ENCODE peak calls at places on chromosomes 2 and 18, in four cellular contexts. K is RWPE1, Z is ovary, M is psoas muscle. N is an unnamed sample.

GRCh38 chr2:152493417-152493816 is 158.4 kb downstream of the FMNL2 start:
- DNase-seq in K (no peak), Z (no peak), M (no peak), N (no peak)

GRCh38 chr18:53757346-53757745 is 467.1 kb downstream of the MBD2 start:
- DNase-seq in K (no peak), Z (no peak), M (no peak), N (no peak)

GRCh38 chr2:233976087-233976486 is 58.9 kb downstream of the TRPM8 start:
- DNase-seq in K (no peak), Z (no peak), M (no peak), N (no peak)

GRCh38 chr18:4640349-4641012 is 185.4 kb upstream of the DLGAP1 start:
- DNase-seq in K (no peak), Z (no peak), M (no peak), N (no peak)

GRCh38 chr2:72144746-72145657 is 2.7 kb downstream of the CYP26B1 start:
- DNase-seq in K (peak), Z (peak), M (peak), N (peak)

GRCh38 chr2:2293527-2294089 is 37.5 kb downstream of the MYT1L start:
- DNase-seq in K (no peak), Z (no peak), M (no peak), N (no peak)

GRCh38 chr2:193331701-193332100 is 1137.0 kb upstream of the TMEFF2 start:
- DNase-seq in K (no peak), Z (no peak), M (no peak), N (no peak)

GRCh38 chr2:67684991-67685390 is 287.9 kb downstream of the ETAA1 start:
- DNase-seq in K (no peak), Z (no peak), M (no peak), N (no peak)

GRCh38 chr2:196335238-196335637 is 163.9 kb upstream of the STK17B start:
- DNase-seq in K (peak), Z (no peak), M (no peak), N (no peak)

GRCh38 chr2:156574112-156574511 is 137.9 kb downstream of the GPD2 start:
- DNase-seq in K (no peak), Z (no peak), M (no peak), N (no peak)
- H3K27ac ChIP-seq in K (no peak), Z (no peak), M (no peak), N (no peak)

GRCh38 chr2:58708565-58708964 is 467.4 kb upstream of the FANCL start:
- DNase-seq in K (no peak), Z (no peak), M (no peak), N (no peak)

GRCh38 chr2:58709687-58710354 is 468.7 kb upstream of the FANCL start:
- DNase-seq in K (no peak), Z (no peak), M (no peak), N (no peak)

GRCh38 chr2:58710795-58711279 is 469.7 kb upstream of the FANCL start:
- DNase-seq in K (no peak), Z (no peak), M (peak), N (no peak)

GRCh38 chr2:58709274-58709673 is 468.1 kb upstream of the FANCL start:
- DNase-seq in K (no peak), Z (no peak), M (no peak), N (no peak)
- H3K27ac ChIP-seq in K (no peak), Z (no peak), M (no peak), N (no peak)

GRCh38 chr2:44663471-44664073 is 277.9 kb upstream of the SIX3 start:
- DNase-seq in K (no peak), Z (no peak), M (no peak), N (no peak)
- H3K27ac ChIP-seq in K (no peak), Z (no peak), M (no peak), N (no peak)

GRCh38 chr2:30950339-30950738 is 143.1 kb upstream of the CAPN13 start:
- DNase-seq in K (no peak), Z (no peak), M (no peak), N (no peak)
- H3K27ac ChIP-seq in K (no peak), Z (no peak), M (no peak), N (no peak)

GRCh38 chr2:239304533-239305221 is 96.1 kb downstream of the HDAC4 start:
- DNase-seq in K (no peak), Z (peak), M (peak), N (no peak)
- H3K27ac ChIP-seq in K (no peak), Z (no peak), M (peak), N (no peak)

GRCh38 chr2:42922790-42923631 is 130.6 kb upstream of the HAAO start:
- DNase-seq in K (peak), Z (no peak), M (peak), N (no peak)
- H3K27ac ChIP-seq in K (peak), Z (peak), M (peak), N (no peak)

DNA sequence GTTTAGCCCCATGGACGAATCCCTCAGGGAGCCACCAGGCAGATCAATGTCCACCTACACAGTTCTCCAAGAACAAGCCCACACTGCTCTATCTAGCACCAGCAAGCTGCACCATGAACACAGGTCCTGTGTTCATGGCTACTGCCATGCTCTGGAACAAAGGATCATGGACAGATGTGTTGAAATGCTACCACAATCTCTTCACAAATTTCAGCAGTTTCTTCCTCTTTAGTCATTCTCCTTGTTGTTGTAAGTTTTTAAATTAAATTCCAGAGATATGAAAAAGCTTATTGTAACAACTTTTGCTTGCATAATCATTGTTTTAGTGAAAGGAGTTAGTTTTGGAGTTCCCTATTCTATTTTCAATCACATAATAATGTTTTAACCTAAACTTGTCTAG is 17.3 kb upstream of the NAPG start:
- DNase-seq in K (no peak), Z (no peak), M (no peak), N (no peak)
- H3K27ac ChIP-seq in K (no peak), Z (no peak), M (no peak), N (no peak)